ENCODE peak calls at places on chromosomes 6 and 20, in six cellular contexts. U is HEK293T, W is NCI-H2029, H is HCEC 1CT, E is NCI-H69, K is NAMALWA. I is an unnamed sample.

GRCh38 chr6:44342052-44342451 is 398 bp upstream of the SPATS1 start:
- DNase-seq in U (no peak), W (no peak), H (no peak), E (peak; percentile 80), K (no peak), I (peak; percentile 27)

GRCh38 chr6:57255451-57256181 is 33.5 kb upstream of the RAB23 start:
- DNase-seq in U (no peak), W (no peak), H (peak; percentile 58), E (peak; percentile 50), K (no peak), I (no peak)

GRCh38 chr20:41482647-41483552 is 116.3 kb upstream of the EMILIN3 start:
- DNase-seq in U (no peak), W (no peak), H (peak; percentile 96), E (no peak), K (no peak), I (no peak)

GRCh38 chr6:166435574-166435973 is 52.8 kb upstream of the MPC1 start:
- DNase-seq in U (no peak), W (peak; percentile 7), H (no peak), E (no peak), K (peak; percentile 26), I (no peak)

GRCh38 chr6:2952557-2953095 is 18.7 kb downstream of the SERPINB6 start:
- DNase-seq in U (peak; percentile 71), W (peak; percentile 62), H (peak; percentile 78), E (peak; percentile 70), K (peak; percentile 86), I (peak; percentile 67)

GRCh38 chr20:47493954-47494293 is 7.8 kb upstream of the NCOA3 start:
- DNase-seq in U (no peak), W (no peak), H (no peak), E (no peak), K (no peak), I (no peak)

GRCh38 chr6:3825851-3826581 is 23.2 kb upstream of the FAM50B start:
- DNase-seq in U (no peak), W (no peak), H (peak; percentile 96), E (no peak), K (no peak), I (no peak)

GRCh38 chr20:43744966-43745733 is 18.3 kb upstream of the GTSF1L start:
- DNase-seq in U (no peak), W (peak; percentile 32), H (no peak), E (peak; percentile 20), K (peak; percentile 25), I (no peak)

GRCh38 chr20:51318058-51318960 is 224.2 kb downstream of the NFATC2 start:
- DNase-seq in U (peak; percentile 69), W (peak; percentile 58), H (no peak), E (peak; percentile 66), K (peak; percentile 60), I (peak; percentile 84)

GRCh38 chr6:19905584-19905983 is 68.4 kb downstream of the ID4 start:
- DNase-seq in U (no peak), W (no peak), H (no peak), E (no peak), K (no peak), I (no peak)

GRCh38 chr6:132298344-132298949 is 102.8 kb downstream of the MOXD1 start:
- DNase-seq in U (peak; percentile 42), W (no peak), H (peak; percentile 48), E (peak; percentile 68), K (peak; percentile 79), I (peak; percentile 69)

GRCh38 chr6:14502551-14502950 is 385.0 kb downstream of the CD83 start:
- DNase-seq in U (no peak), W (no peak), H (no peak), E (no peak), K (no peak), I (no peak)

GRCh38 chr6:47168176-47168575 is 126.0 kb upstream of the ADGRF1 start:
- DNase-seq in U (peak; percentile 65), W (peak; percentile 23), H (peak; percentile 96), E (peak; percentile 98), K (no peak), I (peak; percentile 96)

GRCh38 chr20:48283470-48284110 is 498.3 kb upstream of the SULF2 start:
- DNase-seq in U (no peak), W (peak; percentile 87), H (peak; percentile 55), E (peak; percentile 63), K (no peak), I (peak; percentile 97)

GRCh38 chr6:142696689-142697088 is 248.3 kb downstream of the HIVEP2 start:
- DNase-seq in U (no peak), W (peak; percentile 31), H (no peak), E (no peak), K (no peak), I (no peak)

GRCh38 chr6:47262226-47262625 is 47.5 kb downstream of the TNFRSF21 start:
- DNase-seq in U (no peak), W (no peak), H (no peak), E (no peak), K (no peak), I (no peak)

GRCh38 chr20:33922224-33922623 is 71.5 kb upstream of the RALY start:
- DNase-seq in U (no peak), W (no peak), H (no peak), E (no peak), K (no peak), I (no peak)

GRCh38 chr6:136809461-136809860 is 12.9 kb upstream of the PEX7 start:
- DNase-seq in U (no peak), W (no peak), H (no peak), E (no peak), K (no peak), I (no peak)

GRCh38 chr6:111957623-111958315 is 84.5 kb upstream of the FYN start:
- DNase-seq in U (peak; percentile 67), W (no peak), H (no peak), E (peak; percentile 84), K (no peak), I (no peak)

GRCh38 chr20:25149986-25150385 is 45.5 kb upstream of the ENTPD6 start:
- DNase-seq in U (no peak), W (no peak), H (no peak), E (peak; percentile 93), K (no peak), I (no peak)

GRCh38 chr6:112433457-112433856 is 86.3 kb downstream of the RFPL4B start:
- DNase-seq in U (no peak), W (no peak), H (no peak), E (no peak), K (no peak), I (no peak)

I was measured in cardiac muscle cell.